ENCODE peak calls at places on chromosomes 1 and 21, in five cellular contexts. One of them, this sample, is unnamed.

GRCh38 chr1:17347769-17348592 is 24.0 kb upstream of the PADI6 start:
- DNase-seq in ACHN: no peak
- DNase-seq in A172: peak
- DNase-seq in nephron progenitor cell: no peak
- DNase-seq in HuH-7: no peak
- DNase-seq in this sample: peak

GRCh38 chr21:45427331-45428271 is 22.6 kb downstream of the COL18A1 start:
- DNase-seq in A172: peak
- DNase-seq in HuH-7: no peak
- DNase-seq in nephron progenitor cell: peak
- DNase-seq in ACHN: peak
- DNase-seq in this sample: peak

GRCh38 chr21:43893536-43894205 is 28.6 kb downstream of the AGPAT3 start:
- DNase-seq in HuH-7: no peak
- DNase-seq in A172: no peak
- DNase-seq in ACHN: no peak
- DNase-seq in nephron progenitor cell: no peak
- DNase-seq in this sample: no peak

GRCh38 chr1:155983191-155984023 is 5.1 kb upstream of the ARHGEF2 start:
- DNase-seq in nephron progenitor cell: no peak
- DNase-seq in HuH-7: no peak
- DNase-seq in ACHN: peak
- DNase-seq in A172: peak
- DNase-seq in this sample: peak

GRCh38 chr1:229059671-229060079 is 211.2 kb upstream of the RAB4A start:
- DNase-seq in ACHN: no peak
- DNase-seq in nephron progenitor cell: no peak
- DNase-seq in HuH-7: no peak
- DNase-seq in A172: peak
- DNase-seq in this sample: no peak

GRCh38 chr1:180581635-180582039 is 22.9 kb downstream of the OVAAL start:
- DNase-seq in A172: no peak
- DNase-seq in nephron progenitor cell: no peak
- DNase-seq in ACHN: no peak
- DNase-seq in HuH-7: no peak
- DNase-seq in this sample: no peak

GRCh38 chr1:114135806-114136205 is 17.9 kb downstream of the SYT6 start:
- DNase-seq in nephron progenitor cell: peak
- DNase-seq in HuH-7: no peak
- DNase-seq in A172: no peak
- DNase-seq in ACHN: no peak
- DNase-seq in this sample: no peak

GRCh38 chr1:243499248-243499647 is 243.4 kb downstream of the SDCCAG8 start:
- DNase-seq in ACHN: no peak
- DNase-seq in HuH-7: no peak
- DNase-seq in A172: no peak
- DNase-seq in nephron progenitor cell: no peak
- DNase-seq in this sample: no peak

GRCh38 chr21:43286196-43286595 is 117.4 kb downstream of the CRYAA start:
- DNase-seq in HuH-7: no peak
- DNase-seq in ACHN: no peak
- DNase-seq in nephron progenitor cell: no peak
- DNase-seq in A172: no peak
- DNase-seq in this sample: no peak

GRCh38 chr1:235657269-235657668 is 7.7 kb upstream of the GNG4 start:
- DNase-seq in ACHN: no peak
- DNase-seq in A172: no peak
- DNase-seq in nephron progenitor cell: no peak
- DNase-seq in HuH-7: no peak
- DNase-seq in this sample: no peak

GRCh38 chr1:109996476-109996875 is 11.9 kb downstream of the AHCYL1 start:
- DNase-seq in HuH-7: no peak
- DNase-seq in A172: no peak
- DNase-seq in nephron progenitor cell: no peak
- DNase-seq in ACHN: no peak
- DNase-seq in this sample: no peak

GRCh38 chr1:38274974-38275373 is 228.4 kb upstream of the POU3F1 start:
- DNase-seq in ACHN: no peak
- DNase-seq in HuH-7: no peak
- DNase-seq in nephron progenitor cell: peak
- DNase-seq in A172: no peak
- DNase-seq in this sample: no peak

GRCh38 chr21:9738527-9738926 is 782.9 kb upstream of the TPTE start:
- DNase-seq in HuH-7: no peak
- DNase-seq in ACHN: no peak
- DNase-seq in nephron progenitor cell: no peak
- DNase-seq in A172: no peak
- DNase-seq in this sample: no peak

GRCh38 chr21:31946236-31946635 is 73.4 kb downstream of the HUNK start:
- DNase-seq in HuH-7: no peak
- DNase-seq in ACHN: no peak
- DNase-seq in nephron progenitor cell: no peak
- DNase-seq in A172: no peak
- DNase-seq in this sample: no peak

GRCh38 chr1:47437518-47438320 is at the start of gene FOXD2:
- DNase-seq in nephron progenitor cell: peak
- DNase-seq in ACHN: peak
- DNase-seq in HuH-7: peak
- DNase-seq in A172: peak
- DNase-seq in this sample: peak

GRCh38 chr1:8211251-8211619 is 106.7 kb upstream of the SLC45A1 start:
- DNase-seq in ACHN: no peak
- DNase-seq in nephron progenitor cell: no peak
- DNase-seq in HuH-7: no peak
- DNase-seq in A172: no peak
- DNase-seq in this sample: no peak

GRCh38 chr21:9837946-9838801 is 683.2 kb upstream of the TPTE start:
- DNase-seq in ACHN: no peak
- DNase-seq in A172: peak
- DNase-seq in HuH-7: no peak
- DNase-seq in nephron progenitor cell: no peak
- DNase-seq in this sample: no peak

GRCh38 chr1:1435094-1435903 is at the start of gene VWA1:
- DNase-seq in nephron progenitor cell: peak
- DNase-seq in ACHN: peak
- DNase-seq in A172: no peak
- DNase-seq in HuH-7: no peak
- DNase-seq in this sample: peak

GRCh38 chr1:185733818-185734709 is at the start of gene HMCN1:
- DNase-seq in A172: peak
- DNase-seq in nephron progenitor cell: peak
- DNase-seq in HuH-7: peak
- DNase-seq in ACHN: peak
- DNase-seq in this sample: peak

GRCh38 chr1:21816602-21817302 is 4.7 kb downstream of the LDLRAD2 start:
- DNase-seq in ACHN: peak
- DNase-seq in nephron progenitor cell: no peak
- DNase-seq in HuH-7: peak
- DNase-seq in A172: peak
- DNase-seq in this sample: peak